ENCODE peak calls at places on chromosomes 16 and 17, in six cellular contexts. One of them, this sample, is unnamed.

GRCh38 chr17:74444406-74444805 is 12.5 kb downstream of the GPRC5C start:
- DNase-seq in GM23248: no peak
- DNase-seq in HS-5: no peak
- DNase-seq in cardiac septum: peak; percentile 75
- DNase-seq in esophagus squamous epithelium: no peak
- DNase-seq in NCI-H510A treated with DMSO at 0.1 percent for 48 hours: no peak
- DNase-seq in this sample: peak; percentile 57

GRCh38 chr17:33511670-33512069 is 218.6 kb upstream of the ASIC2 start:
- DNase-seq in GM23248: no peak
- DNase-seq in HS-5: no peak
- DNase-seq in cardiac septum: no peak
- DNase-seq in esophagus squamous epithelium: no peak
- DNase-seq in NCI-H510A treated with DMSO at 0.1 percent for 48 hours: no peak
- DNase-seq in this sample: no peak

GRCh38 chr16:79093554-79093967 is 507.0 kb downstream of the MAF start:
- DNase-seq in GM23248: no peak
- DNase-seq in HS-5: no peak
- DNase-seq in cardiac septum: peak; percentile 83
- DNase-seq in esophagus squamous epithelium: no peak
- DNase-seq in NCI-H510A treated with DMSO at 0.1 percent for 48 hours: no peak
- DNase-seq in this sample: no peak

GRCh38 chr17:43917348-43918025 is 10.2 kb upstream of the MPP2 start:
- DNase-seq in GM23248: peak; percentile 17
- DNase-seq in HS-5: no peak
- DNase-seq in cardiac septum: no peak
- DNase-seq in esophagus squamous epithelium: no peak
- DNase-seq in NCI-H510A treated with DMSO at 0.1 percent for 48 hours: no peak
- DNase-seq in this sample: peak; percentile 36

GRCh38 chr16:27624154-27625049 is 74.5 kb downstream of the KATNIP start:
- DNase-seq in GM23248: no peak
- DNase-seq in HS-5: no peak
- DNase-seq in cardiac septum: no peak
- DNase-seq in esophagus squamous epithelium: no peak
- DNase-seq in NCI-H510A treated with DMSO at 0.1 percent for 48 hours: no peak
- DNase-seq in this sample: no peak

GRCh38 chr17:11644265-11645212 is 46.3 kb downstream of the DNAH9 start:
- DNase-seq in GM23248: peak; percentile 85
- DNase-seq in HS-5: peak; percentile 4
- DNase-seq in cardiac septum: no peak
- DNase-seq in esophagus squamous epithelium: no peak
- DNase-seq in NCI-H510A treated with DMSO at 0.1 percent for 48 hours: peak; percentile 26
- DNase-seq in this sample: peak; percentile 76

GRCh38 chr16:71883193-71883848 is 661 bp downstream of the ZNF821 start:
- DNase-seq in GM23248: peak; percentile 43
- DNase-seq in HS-5: no peak
- DNase-seq in cardiac septum: no peak
- DNase-seq in esophagus squamous epithelium: no peak
- DNase-seq in NCI-H510A treated with DMSO at 0.1 percent for 48 hours: peak; percentile 12
- DNase-seq in this sample: peak; percentile 17

GRCh38 chr16:89371968-89372634 is 118.3 kb downstream of the ANKRD11 start:
- DNase-seq in GM23248: no peak
- DNase-seq in HS-5: no peak
- DNase-seq in cardiac septum: no peak
- DNase-seq in esophagus squamous epithelium: no peak
- DNase-seq in NCI-H510A treated with DMSO at 0.1 percent for 48 hours: no peak
- DNase-seq in this sample: no peak

GRCh38 chr16:57893559-57894389 is 77.2 kb downstream of the CNGB1 start:
- DNase-seq in GM23248: peak; percentile 82
- DNase-seq in HS-5: peak; percentile 99
- DNase-seq in cardiac septum: no peak
- DNase-seq in esophagus squamous epithelium: no peak
- DNase-seq in NCI-H510A treated with DMSO at 0.1 percent for 48 hours: no peak
- DNase-seq in this sample: no peak

GRCh38 chr16:68216240-68216639 is 19.7 kb downstream of the ESRP2 start:
- DNase-seq in GM23248: no peak
- DNase-seq in HS-5: no peak
- DNase-seq in cardiac septum: no peak
- DNase-seq in esophagus squamous epithelium: no peak
- DNase-seq in NCI-H510A treated with DMSO at 0.1 percent for 48 hours: no peak
- DNase-seq in this sample: no peak

GRCh38 chr17:80805032-80805751 is 186.4 kb upstream of the CHMP6 start:
- DNase-seq in GM23248: no peak
- DNase-seq in HS-5: no peak
- DNase-seq in cardiac septum: no peak
- DNase-seq in esophagus squamous epithelium: no peak
- DNase-seq in NCI-H510A treated with DMSO at 0.1 percent for 48 hours: no peak
- DNase-seq in this sample: no peak

GRCh38 chr16:85104821-85105391 is 7.4 kb downstream of the CIBAR2 start:
- DNase-seq in GM23248: no peak
- DNase-seq in HS-5: no peak
- DNase-seq in cardiac septum: no peak
- DNase-seq in esophagus squamous epithelium: no peak
- DNase-seq in NCI-H510A treated with DMSO at 0.1 percent for 48 hours: no peak
- DNase-seq in this sample: no peak

GRCh38 chr17:82110298-82110697 is 12.3 kb upstream of the FASN start:
- DNase-seq in GM23248: no peak
- DNase-seq in HS-5: no peak
- DNase-seq in cardiac septum: no peak
- DNase-seq in esophagus squamous epithelium: no peak
- DNase-seq in NCI-H510A treated with DMSO at 0.1 percent for 48 hours: peak; percentile 29
- DNase-seq in this sample: no peak

GRCh38 chr16:58940609-58941008 is 206.5 kb upstream of the GOT2 start:
- DNase-seq in GM23248: no peak
- DNase-seq in HS-5: no peak
- DNase-seq in cardiac septum: no peak
- DNase-seq in esophagus squamous epithelium: no peak
- DNase-seq in NCI-H510A treated with DMSO at 0.1 percent for 48 hours: no peak
- DNase-seq in this sample: no peak

GRCh38 chr17:36148559-36149295 is 27.7 kb downstream of the TBC1D3B start:
- DNase-seq in GM23248: peak; percentile 62
- DNase-seq in HS-5: peak; percentile 25
- DNase-seq in cardiac septum: peak; percentile 92
- DNase-seq in esophagus squamous epithelium: no peak
- DNase-seq in NCI-H510A treated with DMSO at 0.1 percent for 48 hours: peak; percentile 57
- DNase-seq in this sample: peak; percentile 80

GRCh38 chr17:30254150-30254549 is 18.7 kb upstream of the SLC6A4 start:
- DNase-seq in GM23248: no peak
- DNase-seq in HS-5: no peak
- DNase-seq in cardiac septum: no peak
- DNase-seq in esophagus squamous epithelium: no peak
- DNase-seq in NCI-H510A treated with DMSO at 0.1 percent for 48 hours: no peak
- DNase-seq in this sample: no peak

GRCh38 chr17:72945468-72945867 is 147.0 kb downstream of the SLC39A11 start:
- DNase-seq in GM23248: no peak
- DNase-seq in HS-5: no peak
- DNase-seq in cardiac septum: no peak
- DNase-seq in esophagus squamous epithelium: no peak
- DNase-seq in NCI-H510A treated with DMSO at 0.1 percent for 48 hours: no peak
- DNase-seq in this sample: no peak

This sample was measured in tibial nerve.